ENCODE peak calls at places on chromosomes 7 and 10, in eight cellular contexts. Z is heart right ventricle, T is mammary epithelial cell, M is pancreas, V is Panc1, G is PC-9, O is sigmoid colon, W is RWPE2. U is an unnamed sample.
A peak's percentile ranks its signal among the peaks of the same experiment; 100 is the strongest.

GRCh38 chr10:31582365-31583052 is 263.5 kb downstream of the ZEB1 start:
- DNase-seq in Z (peak; percentile 20), T (no peak), M (no peak), V (no peak), G (peak; percentile 82), O (peak; percentile 66), W (no peak), U (no peak)

GRCh38 chr10:113644185-113645120 is 19.4 kb downstream of the NRAP start:
- DNase-seq in Z (no peak), T (peak; percentile 55), M (no peak), V (no peak), G (no peak), O (no peak), W (no peak), U (no peak)

GRCh38 chr10:11931038-11931437 is 107.9 kb downstream of the PROSER2 start:
- DNase-seq in Z (no peak), T (no peak), M (no peak), V (no peak), G (no peak), O (no peak), W (no peak), U (no peak)

GRCh38 chr10:4514445-4515108 is 311.4 kb upstream of the AKR1E2 start:
- DNase-seq in Z (peak; percentile 42), T (no peak), M (peak; percentile 22), V (no peak), G (no peak), O (peak; percentile 87), W (no peak), U (peak; percentile 69)

GRCh38 chr10:34666008-34666700 is 148.9 kb downstream of the PARD3 start:
- DNase-seq in Z (no peak), T (peak; percentile 89), M (peak; percentile 50), V (peak; percentile 76), G (peak; percentile 84), O (peak; percentile 83), W (no peak), U (peak; percentile 39)

GRCh38 chr7:897771-898376 is 21.5 kb downstream of the GET4 start:
- DNase-seq in Z (peak; percentile 50), T (no peak), M (no peak), V (no peak), G (no peak), O (no peak), W (no peak), U (no peak)

GRCh38 chr7:10913457-10913856 is 60.2 kb upstream of the PHF14 start:
- DNase-seq in Z (no peak), T (no peak), M (no peak), V (no peak), G (no peak), O (no peak), W (no peak), U (no peak)

GRCh38 chr10:86372785-86373239 is 6.2 kb upstream of the GRID1 start:
- DNase-seq in Z (no peak), T (no peak), M (no peak), V (no peak), G (no peak), O (peak; percentile 20), W (peak; percentile 15), U (no peak)

GRCh38 chr10:126661841-126662520 is 8.5 kb downstream of the C10orf90 start:
- DNase-seq in Z (no peak), T (no peak), M (no peak), V (no peak), G (no peak), O (no peak), W (no peak), U (no peak)

GRCh38 chr10:91944880-91945630 is 21.5 kb downstream of the BTAF1 start:
- DNase-seq in Z (no peak), T (peak; percentile 81), M (no peak), V (no peak), G (no peak), O (no peak), W (no peak), U (no peak)

GRCh38 chr10:36788152-36788551 is 337.2 kb upstream of the ANKRD30A start:
- DNase-seq in Z (no peak), T (no peak), M (no peak), V (no peak), G (no peak), O (no peak), W (no peak), U (no peak)

GRCh38 chr10:77601488-77601887 is 36.1 kb downstream of the KCNMA1 start:
- DNase-seq in Z (no peak), T (no peak), M (peak; percentile 73), V (no peak), G (no peak), O (peak; percentile 61), W (no peak), U (peak; percentile 58)

GRCh38 chr10:77603529-77603927 is 34.1 kb downstream of the KCNMA1 start:
- DNase-seq in Z (no peak), T (no peak), M (no peak), V (no peak), G (no peak), O (peak; percentile 64), W (no peak), U (peak; percentile 81)

GRCh38 chr10:77602913-77603528 is 34.6 kb downstream of the KCNMA1 start:
- DNase-seq in Z (no peak), T (no peak), M (no peak), V (no peak), G (no peak), O (peak; percentile 51), W (no peak), U (no peak)

GRCh38 chr10:77604063-77604462 is 33.5 kb downstream of the KCNMA1 start:
- DNase-seq in Z (no peak), T (no peak), M (no peak), V (no peak), G (no peak), O (peak; percentile 32), W (no peak), U (no peak)

DNA sequence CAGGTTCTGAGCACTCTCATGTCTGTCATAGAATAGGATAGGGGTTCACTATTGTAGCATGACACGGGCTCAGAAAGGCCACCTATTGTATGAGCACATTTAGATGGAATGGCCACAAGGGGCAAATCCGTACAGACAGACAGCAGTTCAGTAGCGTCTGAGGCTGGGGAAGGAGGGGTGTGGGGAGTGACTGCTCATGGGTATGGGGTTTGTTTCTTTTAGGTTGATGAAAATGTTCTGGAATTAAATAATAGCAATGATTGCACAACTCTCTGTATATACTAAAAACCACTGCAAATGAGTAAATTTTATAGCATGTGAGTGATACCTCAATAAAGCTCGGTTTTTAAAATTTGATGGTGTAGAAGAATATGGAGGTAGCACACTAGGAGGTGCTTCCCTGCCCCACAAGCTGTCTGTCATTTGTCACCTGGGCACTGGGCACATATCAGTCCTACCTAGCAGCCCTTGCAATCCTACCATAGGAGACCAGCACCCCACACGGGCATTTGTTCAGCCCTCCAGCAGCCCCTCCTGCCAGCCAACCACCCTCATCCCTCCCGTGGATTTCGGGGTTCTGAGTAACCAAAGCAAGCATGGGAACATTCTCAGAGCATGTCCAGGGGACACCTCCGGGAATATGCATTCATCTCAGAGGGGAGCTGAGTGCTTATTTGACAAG is 35.2 kb downstream of the KCNMA1 start:
- DNase-seq in Z (no peak), T (no peak), M (no peak), V (no peak), G (no peak), O (peak; percentile 52), W (no peak), U (no peak)
- TF ChIP-seq CTCF in Z (no peak), T (no peak), M (no peak), V (no peak), G (no peak), O (no peak), W (no peak), U (no peak)

GRCh38 chr7:111517441-111518037 is 44.8 kb downstream of the IMMP2L start:
- DNase-seq in Z (no peak), T (peak; percentile 44), M (no peak), V (no peak), G (no peak), O (no peak), W (no peak), U (no peak)

GRCh38 chr7:111513566-111513965 is 48.7 kb downstream of the IMMP2L start:
- DNase-seq in Z (no peak), T (no peak), M (no peak), V (no peak), G (no peak), O (no peak), W (no peak), U (no peak)

GRCh38 chr7:111516612-111517011 is 45.7 kb downstream of the IMMP2L start:
- DNase-seq in Z (no peak), T (peak; percentile 71), M (no peak), V (no peak), G (no peak), O (no peak), W (peak; percentile 60), U (no peak)

GRCh38 chr7:111521660-111522059 is 40.6 kb downstream of the IMMP2L start:
- DNase-seq in Z (no peak), T (no peak), M (no peak), V (no peak), G (no peak), O (no peak), W (no peak), U (no peak)

DNA sequence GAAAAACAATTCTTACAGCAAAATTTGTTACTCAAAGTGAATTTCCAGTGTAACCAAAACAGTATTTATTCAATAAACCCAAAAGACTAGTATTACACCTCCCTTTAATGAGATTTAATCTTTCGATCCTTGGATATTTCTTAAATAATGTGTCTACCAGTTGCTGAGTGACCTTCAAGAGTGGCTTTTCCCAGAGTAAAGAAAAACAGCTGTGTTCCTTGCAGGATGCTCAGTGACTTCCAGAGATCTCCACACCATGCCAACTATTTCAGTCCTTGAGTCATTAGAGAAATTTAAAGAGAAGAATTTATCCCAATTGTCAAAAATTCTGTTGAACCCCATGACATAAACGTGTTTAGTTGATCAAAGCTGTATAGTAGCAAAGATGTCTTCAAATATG is 44.0 kb downstream of the IMMP2L start:
- DNase-seq in Z (no peak), T (no peak), M (no peak), V (no peak), G (no peak), O (no peak), W (no peak), U (no peak)
- H3K36me3 ChIP-seq in Z (peaks cover 14% of the 10 kb centered on the region), T (no peaks in the 10 kb centered on the region), M (peaks cover 5% of the 10 kb centered on the region), V (no peaks in the 10 kb centered on the region), G (no peaks in the 10 kb centered on the region), O (peaks cover 7% of the 10 kb centered on the region), W (no peaks in the 10 kb centered on the region), U (no peaks in the 10 kb centered on the region)

DNA sequence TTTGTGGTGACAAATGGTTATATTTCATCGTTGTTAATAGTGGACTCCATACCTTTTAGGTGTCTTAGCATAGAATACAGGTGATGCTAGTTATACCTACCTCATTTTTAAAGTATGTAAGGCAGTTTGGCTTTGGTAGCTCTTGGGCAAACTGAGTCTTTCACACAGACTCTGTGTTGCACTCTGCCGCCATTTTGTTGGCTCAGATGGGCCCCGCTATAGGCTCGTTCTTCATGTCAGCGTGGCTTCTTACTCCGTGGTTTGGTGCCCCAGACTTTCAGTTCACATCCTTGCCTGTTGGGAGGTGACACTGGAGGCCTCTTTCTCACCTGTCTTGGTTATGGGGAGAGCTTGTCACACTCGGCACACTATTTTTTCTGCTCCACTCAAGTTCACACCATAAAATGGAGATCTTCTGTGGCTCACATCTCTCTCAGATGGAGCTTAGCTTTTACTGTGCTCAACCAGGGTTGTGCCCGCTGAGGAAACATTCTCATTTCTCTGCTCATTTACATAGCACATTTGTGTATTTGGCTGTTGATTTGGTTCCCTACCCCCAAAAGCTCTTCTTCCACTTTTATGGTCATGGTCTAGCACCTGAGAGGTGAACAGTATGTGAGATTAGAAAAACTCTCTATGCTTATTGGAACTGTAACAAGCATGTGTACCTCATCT is 178.5 kb downstream of the ARID5B start:
- DNase-seq in Z (no peak), T (no peak), M (no peak), V (no peak), G (no peak), O (no peak), W (no peak), U (no peak)
- H3K4me1 ChIP-seq in Z (peaks cover 81% of the 10 kb centered on the region), T (peaks cover 51% of the 10 kb centered on the region), M (peaks cover 21% of the 10 kb centered on the region), V (peaks cover 50% of the 10 kb centered on the region), G (peaks cover 72% of the 10 kb centered on the region), O (peaks cover 81% of the 10 kb centered on the region), W (peaks cover 56% of the 10 kb centered on the region), U (peaks cover 93% of the 10 kb centered on the region)

GRCh38 chr10:127906548-127907377 is at the start of gene PTPRE:
- DNase-seq in Z (peak; percentile 83), T (peak; percentile 66), M (peak; percentile 61), V (no peak), G (peak; percentile 75), O (peak; percentile 79), W (no peak), U (no peak)
- TF ChIP-seq CTCF in Z (peak; percentile 72), T (peak; percentile 70), M (peak; percentile 51), V (peak; percentile 99), G (peak; percentile 54), O (peak; percentile 52), W (peak; percentile 97), U (peak; percentile 98)